ENCODE peak calls at places on chromosomes 13 and 19, in five cellular contexts. P is GM10248, Q is esophagus squamous epithelium, G is heart left ventricle, R is GM13977. C is an unnamed sample.
A peak's percentile ranks its signal among the peaks of the same experiment; 100 is the strongest.

GRCh38 chr13:111337206-111337605 is 16.8 kb downstream of the TEX29 start:
- DNase-seq in P (no peak), Q (no peak), G (no peak), R (no peak), C (no peak)

GRCh38 chr19:16527971-16528521 is 14.2 kb downstream of the CHERP start:
- DNase-seq in P (no peak), Q (no peak), G (no peak), R (peak; percentile 61), C (no peak)

GRCh38 chr13:46097015-46097414 is 7.8 kb downstream of the CPB2 start:
- DNase-seq in P (no peak), Q (no peak), G (no peak), R (no peak), C (no peak)

GRCh38 chr13:59203855-59204254 is 959.9 kb downstream of the DIAPH3 start:
- DNase-seq in P (no peak), Q (no peak), G (no peak), R (no peak), C (no peak)

GRCh38 chr13:102846261-102847015 is 606 bp downstream of the ERCC5 start:
- DNase-seq in P (peak; percentile 29), Q (no peak), G (peak; percentile 28), R (peak; percentile 22), C (no peak)

GRCh38 chr19:35513231-35513974 is at the start of gene DMKN:
- DNase-seq in P (no peak), Q (no peak), G (no peak), R (no peak), C (no peak)

GRCh38 chr19:42176990-42177685 is 40.3 kb downstream of the DEDD2 start:
- DNase-seq in P (peak; percentile 75), Q (no peak), G (peak; percentile 73), R (peak; percentile 82), C (peak; percentile 46)

GRCh38 chr19:38792250-38793111 is 3.5 kb downstream of the LGALS7B start:
- DNase-seq in P (peak; percentile 65), Q (no peak), G (peak; percentile 60), R (peak; percentile 67), C (no peak)

GRCh38 chr13:66087149-66087780 is 1142.9 kb downstream of the PCDH9 start:
- DNase-seq in P (no peak), Q (no peak), G (no peak), R (no peak), C (no peak)

GRCh38 chr13:65460136-65460535 is 1770.0 kb downstream of the PCDH9 start:
- DNase-seq in P (no peak), Q (no peak), G (no peak), R (no peak), C (no peak)

GRCh38 chr19:4844348-4845179 is 13.1 kb upstream of the TICAM1 start:
- DNase-seq in P (no peak), Q (no peak), G (peak; percentile 52), R (no peak), C (no peak)

GRCh38 chr19:17035842-17036424 is 9.3 kb upstream of the CPAMD8 start:
- DNase-seq in P (no peak), Q (no peak), G (no peak), R (no peak), C (no peak)

GRCh38 chr13:72504026-72504925 is 223.2 kb downstream of the MZT1 start:
- DNase-seq in P (no peak), Q (no peak), G (no peak), R (no peak), C (no peak)

GRCh38 chr19:3335431-3336350 is 30.7 kb upstream of the NFIC start:
- DNase-seq in P (no peak), Q (no peak), G (peak; percentile 89), R (no peak), C (no peak)

GRCh38 chr13:35927554-35927953 is 203.6 kb downstream of the DCLK1 start:
- DNase-seq in P (no peak), Q (no peak), G (no peak), R (no peak), C (no peak)

GRCh38 chr13:75312884-75313520 is 169.0 kb downstream of the TBC1D4 start:
- DNase-seq in P (no peak), Q (no peak), G (no peak), R (no peak), C (no peak)

GRCh38 chr13:23980160-23980551 is 82.9 kb upstream of the C1QTNF9B start:
- DNase-seq in P (peak; percentile 93), Q (peak; percentile 8), G (peak; percentile 90), R (peak; percentile 94), C (peak; percentile 70)

GRCh38 chr19:42154471-42155323 is 22.5 kb upstream of the POU2F2 start:
- DNase-seq in P (peak; percentile 54), Q (no peak), G (peak; percentile 5), R (peak; percentile 59), C (no peak)

GRCh38 chr19:18672606-18673337 is 10.7 kb upstream of the CRTC1 start:
- DNase-seq in P (no peak), Q (no peak), G (no peak), R (no peak), C (no peak)

GRCh38 chr13:113229791-113230190 is 20.4 kb downstream of the CUL4A start:
- DNase-seq in P (no peak), Q (no peak), G (no peak), R (no peak), C (no peak)

GRCh38 chr19:58181902-58182576 is 822 bp upstream of the ZNF274 start:
- DNase-seq in P (no peak), Q (no peak), G (peak; percentile 34), R (no peak), C (no peak)
- TF ChIP-seq CTCF in P (peak; percentile 69), Q (peak; percentile 66), G (peak; percentile 40), R (peak; percentile 68), C (no peak)

GRCh38 chr19:15101479-15102082 is 5.6 kb upstream of the SYDE1 start:
- DNase-seq in P (no peak), Q (no peak), G (no peak), R (peak; percentile 59), C (no peak)
- TF ChIP-seq CTCF in P (peak; percentile 52), Q (peak; percentile 81), G (peak; percentile 66), R (peak; percentile 63), C (peak; percentile 42)

GRCh38 chr13:26133851-26134250 is 82.0 kb upstream of the SHISA2 start:
- DNase-seq in P (no peak), Q (no peak), G (no peak), R (no peak), C (no peak)

GRCh38 chr13:26128676-26129075 is 76.9 kb upstream of the SHISA2 start:
- DNase-seq in P (no peak), Q (no peak), G (no peak), R (no peak), C (no peak)

GRCh38 chr13:26133286-26133685 is 81.5 kb upstream of the SHISA2 start:
- DNase-seq in P (no peak), Q (no peak), G (no peak), R (no peak), C (no peak)

DNA sequence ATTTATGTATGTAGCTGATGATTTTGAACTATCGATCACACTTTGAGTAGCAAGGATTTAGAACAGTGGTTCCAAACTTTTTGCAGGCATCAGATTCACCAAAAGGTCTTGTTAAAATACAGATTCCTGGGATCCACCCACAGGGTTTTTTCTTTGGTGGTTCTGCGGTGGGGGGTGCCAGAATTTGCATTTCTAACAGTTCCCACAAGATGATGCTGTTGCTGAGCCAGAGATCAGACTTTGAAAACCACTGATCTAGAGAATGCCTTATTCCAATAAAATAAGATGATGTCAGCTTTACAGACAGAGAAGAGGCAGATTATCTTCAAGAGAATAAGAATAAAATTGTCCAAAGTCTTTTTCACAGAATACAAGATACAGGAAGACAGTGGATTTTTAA is 80.9 kb upstream of the SHISA2 start:
- DNase-seq in P (no peak), Q (no peak), G (no peak), R (no peak), C (no peak)
- TF ChIP-seq CTCF in P (no peak), Q (no peak), G (no peak), R (no peak), C (no peak)

GRCh38 chr13:32737679-32738078 is 151.4 kb downstream of the PDS5B start:
- DNase-seq in P (peak; percentile 13), Q (no peak), G (no peak), R (no peak), C (no peak)

GRCh38 chr13:32734511-32734910 is 148.3 kb downstream of the PDS5B start:
- DNase-seq in P (no peak), Q (no peak), G (no peak), R (no peak), C (no peak)

GRCh38 chr13:32736648-32737047 is 150.4 kb downstream of the PDS5B start:
- DNase-seq in P (no peak), Q (no peak), G (no peak), R (no peak), C (no peak)

GRCh38 chr13:32735859-32736258 is 149.6 kb downstream of the PDS5B start:
- DNase-seq in P (no peak), Q (no peak), G (no peak), R (no peak), C (no peak)

DNA sequence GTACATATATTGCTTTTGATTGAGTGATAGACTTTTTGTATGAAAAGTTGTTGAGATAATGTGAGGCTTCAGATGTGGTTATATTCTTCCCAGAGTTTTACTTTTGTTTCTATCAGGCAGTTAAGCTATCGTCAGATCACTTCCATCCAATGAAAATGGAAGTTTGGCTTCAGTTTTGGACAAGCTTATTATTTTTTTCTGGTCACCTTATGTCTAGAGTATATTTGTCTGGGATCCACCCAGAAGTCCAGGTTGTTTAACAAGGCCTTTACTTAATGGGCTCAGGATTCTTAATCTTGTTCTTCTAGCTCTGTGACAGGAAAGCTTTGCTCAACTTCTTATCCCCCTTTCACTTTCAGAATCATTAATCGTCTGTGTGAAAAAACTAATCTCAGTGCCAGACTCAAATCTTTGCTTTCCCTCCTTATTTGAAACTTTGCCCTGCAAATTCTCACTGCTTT is 150.9 kb downstream of the PDS5B start:
- DNase-seq in P (peak; percentile 26), Q (no peak), G (no peak), R (peak; percentile 29), C (no peak)
- TF ChIP-seq CTCF in P (no peak), Q (no peak), G (no peak), R (no peak), C (no peak)

DNA sequence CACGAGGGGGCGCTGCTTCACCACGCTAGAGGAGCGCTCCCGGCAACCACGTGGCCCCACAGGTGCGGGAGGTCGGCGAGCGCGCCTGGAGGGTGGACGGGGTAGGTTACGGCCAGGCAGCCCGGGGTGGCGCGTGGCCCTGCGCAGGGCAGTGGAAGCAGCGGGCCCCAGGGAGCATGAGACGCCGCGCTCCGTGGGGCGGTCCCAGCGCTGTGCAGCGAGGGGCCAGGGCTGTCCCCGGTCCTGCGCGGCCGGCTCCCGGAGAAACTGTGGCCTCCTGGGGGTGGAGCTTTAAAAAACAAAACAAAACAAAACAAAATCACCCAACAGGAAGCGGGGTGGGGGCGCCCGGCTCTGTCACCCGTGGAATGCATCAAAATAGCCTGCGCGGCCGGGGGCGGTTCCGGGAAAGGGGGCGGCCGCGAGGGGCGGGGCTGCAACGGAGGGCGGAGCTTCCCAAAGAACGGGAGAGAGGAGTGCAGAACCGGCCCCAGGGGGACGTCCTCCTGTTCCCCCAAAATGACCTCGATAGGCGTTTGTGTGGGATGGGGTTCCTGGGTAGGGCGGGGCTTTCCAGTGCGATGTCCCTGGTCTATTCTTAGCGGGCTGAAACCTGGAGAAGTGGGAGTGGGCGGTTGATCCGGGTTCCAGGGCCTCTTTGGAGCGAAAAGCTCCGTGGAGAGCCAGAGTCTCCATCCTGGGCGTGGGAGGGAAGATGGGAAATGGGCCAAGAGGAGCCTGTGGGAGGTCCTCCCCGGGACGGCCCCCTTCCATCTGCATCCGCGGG is 27.3 kb downstream of the NUMBL start:
- DNase-seq in P (peak; percentile 92), Q (peak; percentile 49), G (peak; percentile 91), R (peak; percentile 94), C (peak; percentile 85)
- TF ChIP-seq CTCF in P (peak; percentile 99), Q (peak; percentile 99), G (peak; percentile 99), R (no peak), C (no peak)

GRCh38 chr13:94246495-94246894 is 233.0 kb downstream of the DCT start:
- DNase-seq in P (no peak), Q (no peak), G (no peak), R (no peak), C (no peak)
- TF ChIP-seq CTCF in P (no peak), Q (no peak), G (no peak), R (no peak), C (no peak)